ENCODE peak calls at places on chromosomes 12 and 14, in seven cellular contexts. One of them, this sample, is unnamed.

GRCh38 chr12:100672075-100672592 is 98.7 kb downstream of the GAS2L3 start:
- DNase-seq in psoas muscle: no peak
- DNase-seq in HCT116: no peak
- DNase-seq in CD8-positive, alpha-beta T cell: no peak
- DNase-seq in esophagus squamous epithelium: no peak
- DNase-seq in upper lobe of right lung: no peak
- DNase-seq in lung: no peak
- DNase-seq in this sample: no peak

GRCh38 chr12:93256258-93256969 is 121.3 kb upstream of the NUDT4 start:
- DNase-seq in psoas muscle: no peak
- DNase-seq in upper lobe of right lung: no peak
- DNase-seq in lung: no peak
- DNase-seq in HCT116: no peak
- DNase-seq in esophagus squamous epithelium: no peak
- DNase-seq in CD8-positive, alpha-beta T cell: no peak
- DNase-seq in this sample: no peak

GRCh38 chr12:52091869-52092268 is 12.4 kb downstream of the SMIM41 start:
- DNase-seq in lung: no peak
- DNase-seq in psoas muscle: no peak
- DNase-seq in esophagus squamous epithelium: no peak
- DNase-seq in upper lobe of right lung: peak; percentile 41
- DNase-seq in HCT116: peak; percentile 28
- DNase-seq in CD8-positive, alpha-beta T cell: no peak
- DNase-seq in this sample: no peak

GRCh38 chr12:104669851-104670337 is 213.1 kb downstream of the CHST11 start:
- DNase-seq in esophagus squamous epithelium: no peak
- DNase-seq in CD8-positive, alpha-beta T cell: peak; percentile 33
- DNase-seq in psoas muscle: peak; percentile 28
- DNase-seq in upper lobe of right lung: peak; percentile 78
- DNase-seq in lung: peak; percentile 66
- DNase-seq in HCT116: no peak
- DNase-seq in this sample: no peak

GRCh38 chr14:93898731-93899130 is 28.4 kb upstream of the FAM181A start:
- DNase-seq in lung: no peak
- DNase-seq in upper lobe of right lung: no peak
- DNase-seq in esophagus squamous epithelium: no peak
- DNase-seq in HCT116: no peak
- DNase-seq in psoas muscle: no peak
- DNase-seq in CD8-positive, alpha-beta T cell: no peak
- DNase-seq in this sample: no peak

GRCh38 chr12:111438501-111438900 is 32.8 kb downstream of the SH2B3 start:
- DNase-seq in HCT116: no peak
- DNase-seq in lung: peak; percentile 46
- DNase-seq in upper lobe of right lung: no peak
- DNase-seq in CD8-positive, alpha-beta T cell: peak; percentile 80
- DNase-seq in esophagus squamous epithelium: no peak
- DNase-seq in psoas muscle: no peak
- DNase-seq in this sample: no peak

GRCh38 chr12:122740351-122740750 is 9.7 kb upstream of the HCAR1 start:
- DNase-seq in HCT116: no peak
- DNase-seq in upper lobe of right lung: no peak
- DNase-seq in esophagus squamous epithelium: no peak
- DNase-seq in lung: no peak
- DNase-seq in CD8-positive, alpha-beta T cell: no peak
- DNase-seq in psoas muscle: no peak
- DNase-seq in this sample: no peak

GRCh38 chr12:116427200-116427932 is 131.8 kb upstream of the MAP1LC3B2 start:
- DNase-seq in CD8-positive, alpha-beta T cell: no peak
- DNase-seq in upper lobe of right lung: no peak
- DNase-seq in esophagus squamous epithelium: no peak
- DNase-seq in HCT116: peak; percentile 27
- DNase-seq in psoas muscle: no peak
- DNase-seq in lung: no peak
- DNase-seq in this sample: no peak

GRCh38 chr12:118126119-118126757 is 9.7 kb upstream of the PEBP1 start:
- DNase-seq in HCT116: no peak
- DNase-seq in CD8-positive, alpha-beta T cell: no peak
- DNase-seq in psoas muscle: peak; percentile 27
- DNase-seq in upper lobe of right lung: peak; percentile 82
- DNase-seq in esophagus squamous epithelium: no peak
- DNase-seq in lung: peak; percentile 75
- DNase-seq in this sample: no peak

GRCh38 chr14:22861651-22862050 is 9.9 kb upstream of the LRP10 start:
- DNase-seq in upper lobe of right lung: no peak
- DNase-seq in esophagus squamous epithelium: no peak
- DNase-seq in CD8-positive, alpha-beta T cell: no peak
- DNase-seq in HCT116: no peak
- DNase-seq in lung: no peak
- DNase-seq in psoas muscle: no peak
- DNase-seq in this sample: no peak

DNA sequence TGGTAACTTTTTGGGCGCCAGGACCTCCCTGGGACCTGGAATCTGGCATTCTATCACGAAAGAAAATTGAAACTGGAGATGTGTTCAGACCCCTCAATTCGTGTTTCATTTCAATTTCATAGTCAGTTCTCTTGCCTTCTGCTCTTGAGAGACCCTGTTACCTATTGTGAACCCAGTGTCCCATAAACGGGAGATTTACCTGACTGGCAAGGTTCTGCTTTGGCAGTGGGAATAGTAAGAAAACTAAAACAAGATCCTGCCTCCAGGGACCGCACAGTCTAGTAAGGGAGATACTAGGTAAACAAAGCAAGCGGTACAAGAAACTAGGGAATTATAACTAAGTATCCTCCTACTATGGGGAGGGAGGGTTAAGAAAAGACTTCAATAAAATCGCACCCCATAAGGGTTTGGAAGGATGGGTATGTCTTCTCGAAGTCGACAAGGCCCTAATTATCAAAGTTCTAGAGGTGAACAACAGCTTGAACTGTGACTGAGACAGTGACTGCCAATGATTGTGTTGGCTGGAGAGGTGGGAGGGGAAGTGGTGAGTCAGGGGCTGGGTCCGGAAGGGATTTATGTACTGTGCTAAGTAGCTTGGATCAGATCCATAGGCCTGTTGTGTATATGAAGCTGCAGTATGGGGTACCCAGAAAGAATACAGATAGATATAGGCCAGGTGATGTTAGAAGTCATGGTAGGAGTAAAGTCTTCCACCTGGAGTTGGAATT is 754 bp downstream of the ACSS3 start:
- DNase-seq in HCT116: no peak
- DNase-seq in esophagus squamous epithelium: no peak
- DNase-seq in lung: peak; percentile 31
- DNase-seq in psoas muscle: peak; percentile 41
- DNase-seq in upper lobe of right lung: no peak
- DNase-seq in CD8-positive, alpha-beta T cell: no peak
- DNase-seq in this sample: no peak
- H3K4me3 ChIP-seq in HCT116: no peak overlapping the region
- H3K4me3 ChIP-seq in esophagus squamous epithelium: peak overlapping the region; percentile 52
- H3K4me3 ChIP-seq in lung: peak overlapping the region; percentile 57
- H3K4me3 ChIP-seq in psoas muscle: peak overlapping the region; percentile 86
- H3K4me3 ChIP-seq in upper lobe of right lung: peak overlapping the region; percentile 67
- H3K4me3 ChIP-seq in CD8-positive, alpha-beta T cell: no peak overlapping the region
- H3K4me3 ChIP-seq in this sample: peak overlapping the region; percentile 58

GRCh38 chr12:6072302-6072752 is 52.1 kb downstream of the VWF start:
- DNase-seq in esophagus squamous epithelium: no peak
- DNase-seq in HCT116: no peak
- DNase-seq in CD8-positive, alpha-beta T cell: no peak
- DNase-seq in psoas muscle: no peak
- DNase-seq in lung: no peak
- DNase-seq in upper lobe of right lung: no peak
- DNase-seq in this sample: peak; percentile 33
- H3K27me3 ChIP-seq in esophagus squamous epithelium: no peaks in the 10 kb centered on the region
- H3K27me3 ChIP-seq in HCT116: no peaks in the 10 kb centered on the region
- H3K27me3 ChIP-seq in CD8-positive, alpha-beta T cell: no peaks in the 10 kb centered on the region
- H3K27me3 ChIP-seq in psoas muscle: peaks cover 24% of the 10 kb centered on the region
- H3K27me3 ChIP-seq in lung: no peaks in the 10 kb centered on the region
- H3K27me3 ChIP-seq in upper lobe of right lung: no peaks in the 10 kb centered on the region
- H3K27me3 ChIP-seq in this sample: no peaks in the 10 kb centered on the region

DNA sequence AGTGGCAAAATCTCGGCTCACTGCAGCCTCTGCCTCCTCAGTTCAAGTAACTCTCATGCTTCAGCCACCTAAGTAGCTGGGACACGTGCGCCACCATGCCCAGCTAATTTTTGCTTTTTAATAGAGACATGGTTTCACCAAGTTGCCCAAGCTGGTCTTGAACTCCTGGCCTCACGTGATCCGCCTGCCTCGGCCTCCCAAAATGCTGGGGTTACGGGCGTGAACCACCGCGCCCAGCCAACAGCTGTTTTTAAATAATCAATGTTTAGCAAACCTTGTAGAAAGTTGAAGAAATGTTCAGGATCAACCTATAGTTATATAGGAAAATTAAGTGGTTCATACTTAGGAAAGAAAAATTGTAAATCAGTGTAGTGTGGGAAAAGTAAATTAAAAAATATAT is 6.0 kb upstream of the HSP90AA1 start:
- DNase-seq in psoas muscle: no peak
- DNase-seq in HCT116: no peak
- DNase-seq in esophagus squamous epithelium: no peak
- DNase-seq in upper lobe of right lung: peak; percentile 21
- DNase-seq in CD8-positive, alpha-beta T cell: no peak
- DNase-seq in lung: no peak
- DNase-seq in this sample: no peak
- H3K27ac ChIP-seq in psoas muscle: no peak overlapping the region
- H3K27ac ChIP-seq in HCT116: no peak overlapping the region
- H3K27ac ChIP-seq in esophagus squamous epithelium: no peak overlapping the region
- H3K27ac ChIP-seq in upper lobe of right lung: no peak overlapping the region
- H3K27ac ChIP-seq in CD8-positive, alpha-beta T cell: no peak overlapping the region
- H3K27ac ChIP-seq in lung: no peak overlapping the region
- H3K27ac ChIP-seq in this sample: no peak overlapping the region

GRCh38 chr14:36662543-36663403 is 1.1 kb downstream of the PAX9 start:
- DNase-seq in psoas muscle: no peak
- DNase-seq in CD8-positive, alpha-beta T cell: no peak
- DNase-seq in HCT116: no peak
- DNase-seq in upper lobe of right lung: no peak
- DNase-seq in lung: no peak
- DNase-seq in esophagus squamous epithelium: no peak
- DNase-seq in this sample: no peak
- H3K4me3 ChIP-seq in psoas muscle: peak overlapping the region; percentile 60
- H3K4me3 ChIP-seq in CD8-positive, alpha-beta T cell: peak overlapping the region; percentile 11
- H3K4me3 ChIP-seq in HCT116: peak overlapping the region; percentile 80
- H3K4me3 ChIP-seq in upper lobe of right lung: peak overlapping the region; percentile 32
- H3K4me3 ChIP-seq in lung: no peak overlapping the region
- H3K4me3 ChIP-seq in esophagus squamous epithelium: peak overlapping the region; percentile 70
- H3K4me3 ChIP-seq in this sample: no peak overlapping the region

This sample was measured in AG04450.